ENCODE peak calls at places on chromosome 10, in eight cellular contexts. T, P, J, X, K, U, Z and C are unnamed samples. For H3K4me1, the result is how much of the 10 kb centered on the place peaks cover.

GRCh38 chr10:73771722-73772279 is 10.0 kb upstream of the CHCHD1 start:
- DNase-seq in T (peak), P (peak), J (no peak), X (no peak), K (peak), U (peak), Z (peak), C (peak)

GRCh38 chr10:10642741-10643280 is 374.9 kb upstream of the CELF2 start:
- DNase-seq in T (no peak), P (no peak), J (no peak), X (no peak), K (peak), U (no peak), Z (no peak), C (no peak)

GRCh38 chr10:6204063-6204340 is 1.3 kb downstream of the PFKFB3 start:
- DNase-seq in T (no peak), P (no peak), J (no peak), X (no peak), K (peak), U (peak), Z (no peak), C (no peak)

GRCh38 chr10:31866118-31866670 is 62.4 kb downstream of the ARHGAP12 start:
- DNase-seq in T (no peak), P (no peak), J (no peak), X (no peak), K (no peak), U (no peak), Z (no peak), C (no peak)

GRCh38 chr10:11249134-11249533 is 231.5 kb downstream of the CELF2 start:
- DNase-seq in T (no peak), P (no peak), J (no peak), X (no peak), K (peak), U (no peak), Z (no peak), C (no peak)

GRCh38 chr10:63703113-63703670 is 182.0 kb downstream of the REEP3 start:
- DNase-seq in T (peak), P (no peak), J (no peak), X (no peak), K (peak), U (no peak), Z (peak), C (no peak)

GRCh38 chr10:119496282-119496681 is 46.2 kb downstream of the RGS10 start:
- DNase-seq in T (no peak), P (no peak), J (no peak), X (no peak), K (no peak), U (no peak), Z (no peak), C (no peak)

GRCh38 chr10:87544750-87545149 is 40.1 kb downstream of the MINPP1 start:
- DNase-seq in T (no peak), P (no peak), J (no peak), X (no peak), K (no peak), U (no peak), Z (no peak), C (no peak)

GRCh38 chr10:28666751-28667467 is 10.4 kb upstream of the BAMBI start:
- DNase-seq in T (no peak), P (no peak), J (no peak), X (no peak), K (no peak), U (no peak), Z (no peak), C (no peak)

GRCh38 chr10:28663576-28664368 is 13.5 kb upstream of the BAMBI start:
- DNase-seq in T (peak), P (peak), J (peak), X (peak), K (peak), U (peak), Z (peak), C (peak)

GRCh38 chr10:28664369-28664740 is 13.0 kb upstream of the BAMBI start:
- DNase-seq in T (no peak), P (no peak), J (no peak), X (no peak), K (no peak), U (no peak), Z (no peak), C (no peak)

GRCh38 chr10:28669227-28670173 is 7.8 kb upstream of the BAMBI start:
- DNase-seq in T (no peak), P (no peak), J (no peak), X (no peak), K (peak), U (no peak), Z (no peak), C (no peak)

GRCh38 chr10:28668363-28669226 is 8.7 kb upstream of the BAMBI start:
- DNase-seq in T (no peak), P (peak), J (peak), X (no peak), K (peak), U (peak), Z (peak), C (peak)
- H3K4me3 ChIP-seq in T (no peak), P (no peak), J (peak), X (peak), K (peak), U (peak), Z (peak), C (peak)

GRCh38 chr10:101226888-101227736 is 2.2 kb downstream of the LBX1 start:
- DNase-seq in T (no peak), P (no peak), J (no peak), X (no peak), K (peak), U (no peak), Z (no peak), C (no peak)
- H3K4me1 ChIP-seq in T (under half), P (under half), J (under half), X (half or more), K (under half), U (half or more), Z (under half), C (under half)

GRCh38 chr10:43994539-43994938 is 345.9 kb upstream of the ZNF32 start:
- DNase-seq in T (no peak), P (no peak), J (no peak), X (no peak), K (no peak), U (no peak), Z (no peak), C (no peak)

GRCh38 chr10:43997330-43997729 is 348.6 kb upstream of the ZNF32 start:
- DNase-seq in T (no peak), P (no peak), J (no peak), X (no peak), K (no peak), U (no peak), Z (no peak), C (no peak)

DNA sequence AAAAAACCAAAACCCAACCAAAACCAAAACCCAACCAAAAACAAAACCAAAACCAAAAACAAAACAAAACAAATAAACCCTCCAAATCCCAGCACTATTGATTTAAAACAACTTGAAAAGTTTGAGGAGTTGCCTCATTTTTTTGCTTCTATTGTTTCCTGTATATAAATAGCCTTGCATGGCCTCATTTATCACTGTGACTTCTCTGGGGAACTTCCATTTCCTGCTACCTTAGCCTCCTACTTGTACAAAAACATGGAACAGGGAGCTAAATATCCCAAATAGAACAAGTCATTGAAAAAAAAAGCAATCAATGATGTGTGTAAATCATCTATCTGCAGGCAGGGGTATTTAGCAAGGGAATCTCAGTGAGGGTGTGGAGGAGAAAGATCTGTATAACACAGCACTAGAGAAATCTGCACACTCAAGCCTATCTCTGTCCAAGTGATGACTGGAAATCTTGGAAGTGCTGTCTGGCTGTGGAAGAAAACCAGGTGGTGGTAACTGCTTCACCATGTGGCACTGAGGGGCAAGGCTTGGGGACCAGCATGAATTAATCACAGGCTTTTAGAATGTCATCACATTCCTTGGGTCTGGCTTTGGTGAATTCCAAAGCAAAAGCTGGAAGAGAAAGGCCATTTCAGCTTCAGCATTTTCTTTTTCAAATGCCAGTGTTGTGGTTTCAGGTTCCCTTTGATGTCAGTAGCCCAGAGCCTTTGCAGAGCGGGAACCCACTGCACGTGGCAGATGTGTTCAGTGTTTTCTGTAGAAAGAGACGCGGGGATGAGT is 349.5 kb upstream of the ZNF32 start:
- DNase-seq in T (no peak), P (no peak), J (no peak), X (no peak), K (no peak), U (no peak), Z (no peak), C (no peak)
- TF ChIP-seq POLR2AphosphoS5 in T (no peak), P (no peak), J (no peak), X (no peak), K (no peak), U (no peak), Z (no peak), C (no peak)

GRCh38 chr10:25177754-25178135 is 2.9 kb downstream of the GPR158 start:
- DNase-seq in T (no peak), P (no peak), J (no peak), X (no peak), K (no peak), U (no peak), Z (no peak), C (no peak)
- H3K4me3 ChIP-seq in T (no peak), P (no peak), J (no peak), X (no peak), K (no peak), U (no peak), Z (no peak), C (no peak)